ENCODE peak calls at places on chromosomes 11 and 22, in ten cellular contexts. One of them, this sample, is unnamed.

GRCh38 chr22:17214416-17215043 is 4.7 kb downstream of the ADA2 start:
- DNase-seq in BE2C: no peak
- DNase-seq in pancreas: no peak
- DNase-seq in CD8-positive, alpha-beta memory T cell: no peak
- DNase-seq in mucosa of descending colon: no peak
- DNase-seq in PC-9: no peak
- DNase-seq in left ventricle myocardium inferior: no peak
- DNase-seq in body of pancreas: no peak
- DNase-seq in suprapubic skin: no peak
- DNase-seq in IMR-90: no peak
- DNase-seq in this sample: no peak

GRCh38 chr11:64875369-64876225 is 2.8 kb downstream of the EHD1 start:
- DNase-seq in mucosa of descending colon: no peak
- DNase-seq in PC-9: no peak
- DNase-seq in CD8-positive, alpha-beta memory T cell: no peak
- DNase-seq in suprapubic skin: no peak
- DNase-seq in pancreas: no peak
- DNase-seq in BE2C: no peak
- DNase-seq in IMR-90: no peak
- DNase-seq in left ventricle myocardium inferior: no peak
- DNase-seq in body of pancreas: no peak
- DNase-seq in this sample: no peak

GRCh38 chr11:65388731-65389130 is 2.3 kb downstream of the FRMD8 start:
- DNase-seq in left ventricle myocardium inferior: no peak
- DNase-seq in IMR-90: no peak
- DNase-seq in pancreas: no peak
- DNase-seq in suprapubic skin: no peak
- DNase-seq in mucosa of descending colon: no peak
- DNase-seq in BE2C: no peak
- DNase-seq in PC-9: no peak
- DNase-seq in CD8-positive, alpha-beta memory T cell: no peak
- DNase-seq in body of pancreas: no peak
- DNase-seq in this sample: no peak

GRCh38 chr22:39935622-39936021 is 24.6 kb upstream of the TMA7B start:
- DNase-seq in body of pancreas: no peak
- DNase-seq in BE2C: no peak
- DNase-seq in pancreas: no peak
- DNase-seq in mucosa of descending colon: no peak
- DNase-seq in suprapubic skin: no peak
- DNase-seq in IMR-90: no peak
- DNase-seq in left ventricle myocardium inferior: no peak
- DNase-seq in CD8-positive, alpha-beta memory T cell: no peak
- DNase-seq in PC-9: no peak
- DNase-seq in this sample: no peak

GRCh38 chr11:125141686-125142535 is 22.6 kb upstream of the PKNOX2 start:
- DNase-seq in BE2C: peak; percentile 64
- DNase-seq in pancreas: peak; percentile 44
- DNase-seq in left ventricle myocardium inferior: peak; percentile 28
- DNase-seq in suprapubic skin: no peak
- DNase-seq in IMR-90: peak; percentile 29
- DNase-seq in PC-9: peak; percentile 46
- DNase-seq in mucosa of descending colon: peak; percentile 46
- DNase-seq in CD8-positive, alpha-beta memory T cell: peak; percentile 42
- DNase-seq in body of pancreas: peak; percentile 27
- DNase-seq in this sample: no peak

GRCh38 chr22:47158457-47158856 is 396.0 kb downstream of the TBC1D22A start:
- DNase-seq in left ventricle myocardium inferior: no peak
- DNase-seq in suprapubic skin: no peak
- DNase-seq in IMR-90: no peak
- DNase-seq in BE2C: no peak
- DNase-seq in CD8-positive, alpha-beta memory T cell: no peak
- DNase-seq in pancreas: peak; percentile 21
- DNase-seq in body of pancreas: no peak
- DNase-seq in PC-9: no peak
- DNase-seq in mucosa of descending colon: no peak
- DNase-seq in this sample: no peak

GRCh38 chr22:40076702-40077645 is 82.2 kb downstream of the FAM83F start:
- DNase-seq in BE2C: no peak
- DNase-seq in pancreas: no peak
- DNase-seq in left ventricle myocardium inferior: no peak
- DNase-seq in PC-9: peak; percentile 8
- DNase-seq in CD8-positive, alpha-beta memory T cell: no peak
- DNase-seq in mucosa of descending colon: no peak
- DNase-seq in suprapubic skin: no peak
- DNase-seq in body of pancreas: no peak
- DNase-seq in IMR-90: peak; percentile 43
- DNase-seq in this sample: no peak

GRCh38 chr22:24059121-24059520 is 48.0 kb downstream of the CABIN1 start:
- DNase-seq in BE2C: no peak
- DNase-seq in body of pancreas: no peak
- DNase-seq in CD8-positive, alpha-beta memory T cell: no peak
- DNase-seq in pancreas: no peak
- DNase-seq in PC-9: no peak
- DNase-seq in suprapubic skin: no peak
- DNase-seq in mucosa of descending colon: no peak
- DNase-seq in IMR-90: peak; percentile 99
- DNase-seq in left ventricle myocardium inferior: no peak
- DNase-seq in this sample: no peak

GRCh38 chr22:49691256-49691655 is 136.4 kb downstream of the BRD1 start:
- DNase-seq in suprapubic skin: no peak
- DNase-seq in CD8-positive, alpha-beta memory T cell: no peak
- DNase-seq in pancreas: no peak
- DNase-seq in body of pancreas: no peak
- DNase-seq in IMR-90: no peak
- DNase-seq in PC-9: no peak
- DNase-seq in BE2C: no peak
- DNase-seq in mucosa of descending colon: no peak
- DNase-seq in left ventricle myocardium inferior: no peak
- DNase-seq in this sample: no peak

GRCh38 chr11:18790820-18791174 is 801 bp downstream of the PTPN5 start:
- DNase-seq in body of pancreas: no peak
- DNase-seq in CD8-positive, alpha-beta memory T cell: no peak
- DNase-seq in pancreas: no peak
- DNase-seq in suprapubic skin: no peak
- DNase-seq in IMR-90: no peak
- DNase-seq in mucosa of descending colon: no peak
- DNase-seq in left ventricle myocardium inferior: no peak
- DNase-seq in PC-9: no peak
- DNase-seq in BE2C: no peak
- DNase-seq in this sample: no peak

GRCh38 chr11:68002943-68003845 is 703 bp downstream of the UNC93B1 start:
- DNase-seq in body of pancreas: peak; percentile 73
- DNase-seq in pancreas: peak; percentile 76
- DNase-seq in IMR-90: no peak
- DNase-seq in BE2C: no peak
- DNase-seq in CD8-positive, alpha-beta memory T cell: peak; percentile 47
- DNase-seq in suprapubic skin: peak; percentile 68
- DNase-seq in left ventricle myocardium inferior: no peak
- DNase-seq in mucosa of descending colon: peak; percentile 66
- DNase-seq in PC-9: peak; percentile 71
- DNase-seq in this sample: peak; percentile 59

GRCh38 chr11:67999704-68000103 is 4.2 kb downstream of the UNC93B1 start:
- DNase-seq in suprapubic skin: no peak
- DNase-seq in CD8-positive, alpha-beta memory T cell: no peak
- DNase-seq in BE2C: no peak
- DNase-seq in pancreas: no peak
- DNase-seq in body of pancreas: no peak
- DNase-seq in left ventricle myocardium inferior: no peak
- DNase-seq in IMR-90: no peak
- DNase-seq in PC-9: no peak
- DNase-seq in mucosa of descending colon: no peak
- DNase-seq in this sample: no peak

GRCh38 chr11:68003846-68004550 is at the start of gene UNC93B1:
- DNase-seq in PC-9: peak; percentile 92
- DNase-seq in CD8-positive, alpha-beta memory T cell: peak; percentile 68
- DNase-seq in BE2C: peak; percentile 91
- DNase-seq in suprapubic skin: peak; percentile 92
- DNase-seq in IMR-90: peak; percentile 76
- DNase-seq in mucosa of descending colon: peak; percentile 97
- DNase-seq in body of pancreas: peak; percentile 93
- DNase-seq in pancreas: peak; percentile 93
- DNase-seq in left ventricle myocardium inferior: peak; percentile 90
- DNase-seq in this sample: peak; percentile 95

GRCh38 chr11:68004551-68005335 is 846 bp upstream of the UNC93B1 start:
- DNase-seq in IMR-90: no peak
- DNase-seq in body of pancreas: no peak
- DNase-seq in left ventricle myocardium inferior: no peak
- DNase-seq in mucosa of descending colon: peak; percentile 7
- DNase-seq in PC-9: no peak
- DNase-seq in pancreas: no peak
- DNase-seq in BE2C: no peak
- DNase-seq in suprapubic skin: no peak
- DNase-seq in CD8-positive, alpha-beta memory T cell: no peak
- DNase-seq in this sample: no peak

GRCh38 chr11:68002575-68002942 is 1.3 kb downstream of the UNC93B1 start:
- DNase-seq in left ventricle myocardium inferior: no peak
- DNase-seq in body of pancreas: no peak
- DNase-seq in IMR-90: no peak
- DNase-seq in mucosa of descending colon: no peak
- DNase-seq in pancreas: no peak
- DNase-seq in PC-9: no peak
- DNase-seq in CD8-positive, alpha-beta memory T cell: no peak
- DNase-seq in suprapubic skin: no peak
- DNase-seq in BE2C: no peak
- DNase-seq in this sample: no peak
- H3K4me3 ChIP-seq in left ventricle myocardium inferior: peak overlapping the region; percentile 82
- H3K4me3 ChIP-seq in body of pancreas: no peak overlapping the region
- H3K4me3 ChIP-seq in IMR-90: no peak overlapping the region
- H3K4me3 ChIP-seq in mucosa of descending colon: no peak overlapping the region
- H3K4me3 ChIP-seq in pancreas: peak overlapping the region; percentile 65
- H3K4me3 ChIP-seq in PC-9: no peak overlapping the region
- H3K4me3 ChIP-seq in CD8-positive, alpha-beta memory T cell: no peak overlapping the region
- H3K4me3 ChIP-seq in suprapubic skin: peak overlapping the region; percentile 80
- H3K4me3 ChIP-seq in BE2C: no peak overlapping the region
- H3K4me3 ChIP-seq in this sample: peak overlapping the region; percentile 76

GRCh38 chr11:121489823-121490222 is 37.1 kb upstream of the SORL1-AS1 start:
- DNase-seq in BE2C: no peak
- DNase-seq in pancreas: no peak
- DNase-seq in PC-9: no peak
- DNase-seq in mucosa of descending colon: no peak
- DNase-seq in suprapubic skin: no peak
- DNase-seq in left ventricle myocardium inferior: no peak
- DNase-seq in CD8-positive, alpha-beta memory T cell: no peak
- DNase-seq in body of pancreas: no peak
- DNase-seq in IMR-90: no peak
- DNase-seq in this sample: no peak

GRCh38 chr11:121500275-121500674 is 47.5 kb upstream of the SORL1-AS1 start:
- DNase-seq in suprapubic skin: no peak
- DNase-seq in CD8-positive, alpha-beta memory T cell: no peak
- DNase-seq in BE2C: no peak
- DNase-seq in body of pancreas: no peak
- DNase-seq in left ventricle myocardium inferior: no peak
- DNase-seq in PC-9: no peak
- DNase-seq in IMR-90: no peak
- DNase-seq in mucosa of descending colon: no peak
- DNase-seq in pancreas: no peak
- DNase-seq in this sample: no peak

GRCh38 chr11:121499405-121499804 is 46.6 kb upstream of the SORL1-AS1 start:
- DNase-seq in body of pancreas: no peak
- DNase-seq in BE2C: no peak
- DNase-seq in mucosa of descending colon: no peak
- DNase-seq in left ventricle myocardium inferior: no peak
- DNase-seq in IMR-90: no peak
- DNase-seq in pancreas: no peak
- DNase-seq in suprapubic skin: no peak
- DNase-seq in CD8-positive, alpha-beta memory T cell: no peak
- DNase-seq in PC-9: no peak
- DNase-seq in this sample: no peak

GRCh38 chr11:121497176-121497995 is 44.6 kb upstream of the SORL1-AS1 start:
- DNase-seq in BE2C: no peak
- DNase-seq in CD8-positive, alpha-beta memory T cell: no peak
- DNase-seq in body of pancreas: no peak
- DNase-seq in mucosa of descending colon: peak; percentile 31
- DNase-seq in left ventricle myocardium inferior: no peak
- DNase-seq in IMR-90: no peak
- DNase-seq in suprapubic skin: no peak
- DNase-seq in pancreas: no peak
- DNase-seq in PC-9: no peak
- DNase-seq in this sample: peak; percentile 29

DNA sequence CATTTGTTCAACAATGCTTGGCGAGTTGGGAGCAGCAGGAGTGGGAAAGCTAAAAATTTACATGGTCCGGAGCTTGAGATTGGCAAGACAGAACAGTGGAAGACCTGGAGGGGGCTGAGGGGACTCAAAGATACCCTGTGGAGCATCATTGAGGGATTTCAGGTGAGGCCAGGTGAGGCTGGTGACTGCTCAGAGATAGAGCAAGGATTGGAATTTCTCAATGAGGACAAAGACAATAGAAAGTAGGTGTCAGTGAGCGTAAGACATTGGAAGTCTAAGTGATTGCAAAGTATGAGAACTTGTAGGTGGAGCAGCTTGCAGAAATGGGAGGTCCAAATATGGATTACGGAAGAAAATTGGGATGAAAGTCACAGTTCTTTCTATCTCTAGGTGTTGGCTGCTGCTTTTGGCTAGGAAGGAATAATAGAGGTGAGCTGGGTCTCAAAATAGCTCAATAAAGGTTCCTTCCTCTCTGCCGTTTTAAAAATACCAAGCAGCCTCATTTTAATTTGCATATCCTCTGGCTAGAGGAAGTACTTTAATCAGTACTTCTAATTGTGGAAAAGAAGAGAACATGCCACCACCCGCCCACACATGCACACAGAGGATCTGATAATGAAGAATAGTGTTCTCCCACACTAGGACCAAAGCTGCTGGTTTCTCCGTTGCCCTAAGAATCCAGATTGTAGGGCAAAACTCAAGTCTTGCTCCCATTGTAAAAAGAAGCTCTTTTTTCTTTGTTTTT is 41.8 kb upstream of the SORL1-AS1 start:
- DNase-seq in IMR-90: no peak
- DNase-seq in pancreas: no peak
- DNase-seq in PC-9: no peak
- DNase-seq in mucosa of descending colon: no peak
- DNase-seq in suprapubic skin: no peak
- DNase-seq in BE2C: no peak
- DNase-seq in body of pancreas: no peak
- DNase-seq in CD8-positive, alpha-beta memory T cell: no peak
- DNase-seq in left ventricle myocardium inferior: no peak
- DNase-seq in this sample: no peak
- H3K4me1 ChIP-seq in IMR-90: peaks cover 4% of the 10 kb centered on the region
- H3K4me1 ChIP-seq in pancreas: no peaks in the 10 kb centered on the region
- H3K4me1 ChIP-seq in PC-9: peaks cover 5% of the 10 kb centered on the region
- H3K4me1 ChIP-seq in mucosa of descending colon: no peaks in the 10 kb centered on the region
- H3K4me1 ChIP-seq in suprapubic skin: peaks cover 4% of the 10 kb centered on the region
- H3K4me1 ChIP-seq in BE2C: no peaks in the 10 kb centered on the region
- H3K4me1 ChIP-seq in body of pancreas: no peaks in the 10 kb centered on the region
- H3K4me1 ChIP-seq in CD8-positive, alpha-beta memory T cell: peaks cover 29% of the 10 kb centered on the region
- H3K4me1 ChIP-seq in left ventricle myocardium inferior: no peaks in the 10 kb centered on the region
- H3K4me1 ChIP-seq in this sample: no peaks in the 10 kb centered on the region

GRCh38 chr22:19763141-19764049 is 2.8 kb downstream of the TBX1 start:
- DNase-seq in mucosa of descending colon: no peak
- DNase-seq in suprapubic skin: no peak
- DNase-seq in BE2C: no peak
- DNase-seq in left ventricle myocardium inferior: no peak
- DNase-seq in pancreas: no peak
- DNase-seq in PC-9: no peak
- DNase-seq in CD8-positive, alpha-beta memory T cell: no peak
- DNase-seq in body of pancreas: no peak
- DNase-seq in IMR-90: no peak
- DNase-seq in this sample: no peak
- H3K4me3 ChIP-seq in mucosa of descending colon: no peak overlapping the region
- H3K4me3 ChIP-seq in suprapubic skin: peak overlapping the region; percentile 51
- H3K4me3 ChIP-seq in BE2C: no peak overlapping the region
- H3K4me3 ChIP-seq in left ventricle myocardium inferior: no peak overlapping the region
- H3K4me3 ChIP-seq in pancreas: no peak overlapping the region
- H3K4me3 ChIP-seq in PC-9: no peak overlapping the region
- H3K4me3 ChIP-seq in CD8-positive, alpha-beta memory T cell: no peak overlapping the region
- H3K4me3 ChIP-seq in body of pancreas: no peak overlapping the region
- H3K4me3 ChIP-seq in IMR-90: no peak overlapping the region
- H3K4me3 ChIP-seq in this sample: no peak overlapping the region

GRCh38 chr11:96282846-96283245 is 60.1 kb downstream of the MAML2 start:
- DNase-seq in suprapubic skin: no peak
- DNase-seq in PC-9: no peak
- DNase-seq in pancreas: no peak
- DNase-seq in body of pancreas: no peak
- DNase-seq in mucosa of descending colon: no peak
- DNase-seq in BE2C: no peak
- DNase-seq in left ventricle myocardium inferior: no peak
- DNase-seq in CD8-positive, alpha-beta memory T cell: no peak
- DNase-seq in IMR-90: no peak
- DNase-seq in this sample: no peak
- H3K4me1 ChIP-seq in suprapubic skin: peaks cover 16% of the 10 kb centered on the region
- H3K4me1 ChIP-seq in PC-9: peaks cover 37% of the 10 kb centered on the region
- H3K4me1 ChIP-seq in pancreas: peaks cover 3% of the 10 kb centered on the region
- H3K4me1 ChIP-seq in body of pancreas: no peaks in the 10 kb centered on the region
- H3K4me1 ChIP-seq in mucosa of descending colon: peaks cover 28% of the 10 kb centered on the region
- H3K4me1 ChIP-seq in BE2C: peaks cover 3% of the 10 kb centered on the region
- H3K4me1 ChIP-seq in left ventricle myocardium inferior: peaks cover 7% of the 10 kb centered on the region
- H3K4me1 ChIP-seq in CD8-positive, alpha-beta memory T cell: peaks cover 49% of the 10 kb centered on the region
- H3K4me1 ChIP-seq in IMR-90: peaks cover 11% of the 10 kb centered on the region
- H3K4me1 ChIP-seq in this sample: peaks cover 3% of the 10 kb centered on the region

This sample was measured in colonic mucosa.